ENCODE peak calls at places on chromosomes 12 and 14, in five cellular contexts. H is K562, N is GM23338, C is OCI-LY7, Y is upper lobe of left lung. U is an unnamed sample.

GRCh38 chr12:98179151-98179550 is 336.2 kb upstream of the TMPO start:
- DNase-seq in C (no peak), N (no peak), Y (no peak), H (no peak), U (no peak)

GRCh38 chr14:77148510-77149231 is 7.1 kb upstream of the ZDHHC22 start:
- DNase-seq in H (no peak), N (peak; percentile 58), Y (no peak), C (no peak), U (no peak)

GRCh38 chr14:79178719-79179118 is 1008.5 kb downstream of the NRXN3 start:
- DNase-seq in H (no peak), Y (no peak), C (no peak), N (no peak), U (no peak)

GRCh38 chr14:104557766-104558165 is 21.8 kb upstream of the C14orf180 start:
- DNase-seq in C (no peak), Y (no peak), N (no peak), H (no peak), U (peak; percentile 7)

GRCh38 chr14:104343690-104344640 is 205.6 kb downstream of the KIF26A start:
- DNase-seq in Y (peak; percentile 13), C (no peak), H (no peak), N (peak; percentile 36), U (no peak)

GRCh38 chr14:77682158-77682553 is 25.7 kb downstream of the ALKBH1 start:
- DNase-seq in N (no peak), H (no peak), Y (no peak), C (no peak), U (no peak)

GRCh38 chr12:9365296-9365695 is 157.1 kb upstream of the PZP start:
- DNase-seq in N (no peak), C (no peak), Y (no peak), H (no peak), U (no peak)

GRCh38 chr12:78703820-78704525 is 160.6 kb upstream of the SYT1 start:
- DNase-seq in C (no peak), H (no peak), Y (no peak), N (no peak), U (no peak)

GRCh38 chr14:78848234-78848820 is 678.2 kb downstream of the NRXN3 start:
- DNase-seq in H (peak; percentile 24), N (peak; percentile 82), C (peak; percentile 54), Y (no peak), U (peak; percentile 6)

GRCh38 chr14:104892517-104893434 is 27.7 kb downstream of the CEP170B start:
- DNase-seq in Y (peak; percentile 17), N (no peak), C (no peak), H (no peak), U (peak; percentile 8)

GRCh38 chr12:53057816-53058500 is 8.1 kb downstream of the TNS2 start:
- DNase-seq in Y (no peak), N (no peak), H (no peak), C (no peak), U (no peak)

GRCh38 chr12:75725505-75726120 is 214.2 kb upstream of the KRR1 start:
- DNase-seq in N (no peak), Y (no peak), H (peak; percentile 13), C (no peak), U (no peak)

GRCh38 chr12:98645572-98646067 is 530 bp downstream of the APAF1 start:
- DNase-seq in Y (peak; percentile 33), H (peak; percentile 23), N (peak; percentile 41), C (peak; percentile 36), U (no peak)

GRCh38 chr12:51911788-51912711 is 4.7 kb downstream of the ACVRL1 start:
- DNase-seq in H (peak; percentile 57), N (peak; percentile 37), C (no peak), Y (peak; percentile 60), U (peak; percentile 75)

GRCh38 chr12:6849976-6850560 is 1.0 kb downstream of the CDCA3 start:
- DNase-seq in H (no peak), N (no peak), C (peak; percentile 25), Y (no peak), U (no peak)

GRCh38 chr12:30970559-30971202 is 44.1 kb downstream of the TSPAN11 start:
- DNase-seq in C (no peak), N (no peak), H (no peak), Y (no peak), U (peak; percentile 37)

GRCh38 chr12:39395866-39396265 is 47.1 kb downstream of the KIF21A start:
- DNase-seq in Y (no peak), C (no peak), H (no peak), N (no peak), U (peak; percentile 37)

GRCh38 chr14:103284574-103285467 is 49.2 kb upstream of the EIF5 start:
- DNase-seq in C (no peak), Y (no peak), N (peak; percentile 54), H (no peak), U (no peak)

GRCh38 chr12:100986595-100987547 is 192.3 kb downstream of the ANO4 start:
- DNase-seq in N (peak; percentile 54), C (no peak), H (no peak), Y (no peak), U (no peak)

GRCh38 chr12:19198272-19198671 is 68.7 kb downstream of the PLEKHA5 start:
- DNase-seq in Y (no peak), H (no peak), C (no peak), N (no peak), U (no peak)

GRCh38 chr14:36176524-36176923 is at the start of gene PTCSC3:
- DNase-seq in N (no peak), H (no peak), C (no peak), Y (no peak), U (no peak)

GRCh38 chr14:56145965-56146364 is 27.8 kb downstream of the PELI2 start:
- DNase-seq in C (no peak), H (no peak), N (no peak), Y (no peak), U (no peak)

GRCh38 chr12:93449277-93449676 is 7.5 kb upstream of the UBE2N start:
- DNase-seq in N (no peak), H (no peak), C (peak; percentile 28), Y (no peak), U (no peak)

GRCh38 chr12:121284551-121285390 is 11.7 kb downstream of the CAMKK2 start:
- DNase-seq in H (peak; percentile 8), Y (no peak), N (no peak), C (no peak), U (no peak)

GRCh38 chr12:81596558-81596957 is 162.6 kb downstream of the PPFIA2 start:
- DNase-seq in H (no peak), N (no peak), Y (no peak), C (no peak), U (no peak)

GRCh38 chr14:51478241-51478640 is 173.5 kb upstream of the FRMD6 start:
- DNase-seq in C (no peak), Y (no peak), N (no peak), H (no peak), U (no peak)

GRCh38 chr14:51616724-51617409 is 34.8 kb upstream of the FRMD6 start:
- DNase-seq in Y (peak; percentile 26), H (no peak), N (no peak), C (no peak), U (no peak)

GRCh38 chr12:118035194-118036041 is 18.9 kb downstream of the RFC5 start:
- DNase-seq in Y (no peak), H (no peak), C (no peak), N (no peak), U (no peak)

GRCh38 chr14:23831591-23831990 is 122.0 kb upstream of the DHRS4 start:
- DNase-seq in Y (no peak), H (no peak), N (no peak), C (no peak), U (no peak)

GRCh38 chr12:51886021-51886710 is 1.7 kb upstream of the ANKRD33 start:
- DNase-seq in C (peak; percentile 73), Y (peak; percentile 87), N (peak; percentile 46), H (peak; percentile 34), U (peak; percentile 82)

GRCh38 chr14:95946867-95947266 is 70.2 kb downstream of the TUNAR start:
- DNase-seq in C (no peak), H (no peak), N (peak; percentile 59), Y (no peak), U (no peak)
- H3K27ac ChIP-seq in C (no peak overlapping the region), H (no peak overlapping the region), N (peak overlapping the region; percentile 93), Y (no peak overlapping the region), U (no peak overlapping the region)

DNA sequence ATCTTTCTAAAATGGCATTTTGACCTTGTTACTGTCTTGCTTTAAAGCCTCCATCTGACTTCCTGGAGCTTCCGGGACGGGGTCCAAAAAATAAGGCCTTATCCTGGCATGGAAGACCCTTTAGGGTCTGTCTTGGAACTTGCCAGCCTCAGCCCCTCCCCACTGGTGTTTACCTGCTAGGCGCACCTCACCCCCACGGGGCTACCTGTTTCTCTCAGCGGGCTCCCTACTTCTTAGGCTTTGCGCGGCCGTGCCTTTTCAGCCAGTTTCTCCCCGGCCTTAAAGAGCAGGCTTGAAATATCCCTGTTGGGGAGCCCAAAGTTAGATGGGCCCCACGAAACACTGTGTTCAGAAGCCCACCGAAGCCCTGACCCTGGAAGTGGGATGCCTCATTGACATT is 5.1 kb downstream of the RTL1 start:
- DNase-seq in N (no peak), H (no peak), Y (no peak), C (no peak), U (no peak)
- H3K4me1 ChIP-seq in N (peaks cover 37% of the 10 kb centered on the region), H (peaks cover 13% of the 10 kb centered on the region), Y (peaks cover 22% of the 10 kb centered on the region), C (no peaks in the 10 kb centered on the region), U (peaks cover 12% of the 10 kb centered on the region)

DNA sequence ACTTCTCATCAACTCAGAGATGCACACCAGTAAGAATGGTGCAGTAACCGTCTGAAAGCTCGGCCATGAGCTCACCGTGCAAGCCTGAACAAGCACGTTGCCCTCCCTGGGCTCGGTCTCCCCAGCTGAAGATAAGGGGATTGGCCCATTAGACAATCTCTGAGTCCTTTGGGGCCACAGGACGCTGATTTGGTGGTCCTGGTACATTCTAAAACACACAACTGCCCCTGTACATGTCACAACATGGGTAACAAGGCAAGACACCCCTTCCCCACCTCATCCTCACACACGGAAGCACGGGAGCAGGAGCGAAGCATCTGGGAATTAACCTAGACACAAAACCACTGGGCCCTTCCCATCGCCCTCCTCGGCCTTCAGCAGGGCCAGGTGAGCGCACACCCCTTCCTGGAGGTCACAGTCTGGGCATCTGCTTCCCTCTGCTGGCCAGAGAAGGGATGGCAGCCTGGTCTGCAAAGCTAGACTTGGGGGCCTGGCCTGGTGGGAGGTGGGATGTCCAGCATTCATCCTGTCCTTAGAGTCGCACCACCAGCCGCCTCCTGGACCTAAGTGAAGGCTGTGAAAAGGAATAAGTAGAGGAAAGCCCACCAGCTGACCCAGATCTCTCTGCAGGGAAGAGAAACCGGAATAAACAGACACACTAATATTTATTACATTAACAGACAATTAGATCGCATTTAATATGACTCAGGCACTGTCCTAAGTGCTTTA is 18.9 kb upstream of the SMUG1 start:
- DNase-seq in C (peak; percentile 84), N (peak; percentile 96), H (peak; percentile 89), Y (peak; percentile 63), U (peak; percentile 63)
- H3K4me3 ChIP-seq in C (no peak overlapping the region), N (no peak overlapping the region), H (no peak overlapping the region), Y (no peak overlapping the region), U (no peak overlapping the region)

DNA sequence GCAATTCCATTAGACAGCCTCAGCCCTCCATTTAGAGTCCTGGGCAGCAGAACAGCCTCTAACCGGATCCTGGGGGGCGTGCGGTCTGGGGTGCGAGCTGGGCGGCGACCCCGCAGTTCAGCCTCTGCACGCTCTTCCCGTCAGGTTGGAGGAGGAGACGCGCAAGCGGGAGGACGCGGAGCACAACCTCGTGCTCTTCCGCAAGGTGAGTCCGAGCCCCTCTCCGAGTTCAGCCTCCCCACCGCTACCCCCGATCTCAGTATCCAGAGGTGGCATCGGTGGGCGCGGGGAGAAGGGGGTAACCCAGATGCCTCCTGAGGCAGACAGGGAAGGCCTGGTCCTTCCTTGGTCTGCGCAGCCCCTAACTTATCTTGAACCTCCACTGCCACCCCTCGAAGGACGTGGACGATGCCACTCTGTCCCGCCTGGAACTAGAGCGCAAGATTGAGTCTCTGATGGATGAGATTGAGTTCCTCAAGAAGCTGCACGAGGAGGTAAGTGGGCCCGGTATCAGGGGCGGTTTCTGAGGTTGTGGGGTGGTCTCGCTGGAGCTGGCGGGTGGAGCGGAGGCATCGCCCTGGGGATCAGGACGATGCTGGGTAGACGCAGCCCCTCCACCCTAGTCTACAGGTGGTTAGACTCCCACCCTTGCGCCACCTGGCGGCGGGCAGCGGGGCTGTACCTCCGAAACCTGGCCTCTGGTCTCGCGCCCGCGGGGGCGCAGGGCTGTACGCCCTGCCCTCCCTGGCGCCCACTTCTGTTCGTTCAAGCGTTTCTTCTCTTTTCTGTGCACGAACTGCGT is 1.3 kb downstream of the PRPH start:
- DNase-seq in N (peak; percentile 78), C (peak; percentile 69), H (peak; percentile 94), Y (peak; percentile 58), U (no peak)
- H3K27ac ChIP-seq in N (no peak overlapping the region), C (no peak overlapping the region), H (no peak overlapping the region), Y (no peak overlapping the region), U (no peak overlapping the region)